ENCODE peak calls at places on chromosome 3, in ten cellular contexts. G, I, M, Y, Z, S, O, K, Q and F are unnamed samples.

GRCh38 chr3:99647081-99647480 is 8.7 kb downstream of the COL8A1 start:
- DNase-seq in M (peak; percentile 59), I (no peak), Y (no peak), K (no peak), Z (no peak), S (no peak), O (peak; percentile 85), Q (no peak), G (no peak), F (peak; percentile 22)

GRCh38 chr3:146313411-146314111 is 62.7 kb upstream of the PLSCR4 start:
- DNase-seq in K (no peak), I (no peak), S (no peak), Y (no peak), Q (no peak), M (peak; percentile 52), G (no peak), O (peak; percentile 94), Z (no peak), F (no peak)

GRCh38 chr3:117790256-117790987 is 1080.8 kb downstream of the TUSC7 start:
- DNase-seq in K (no peak), Q (peak; percentile 7), G (no peak), S (no peak), Y (no peak), M (no peak), Z (no peak), O (peak; percentile 34), I (no peak), F (peak; percentile 1)

GRCh38 chr3:39385456-39386098 is 2.4 kb downstream of the SLC25A38 start:
- DNase-seq in Z (no peak), I (no peak), Q (peak; percentile 44), M (peak; percentile 12), G (no peak), K (no peak), Y (no peak), O (no peak), S (no peak), F (no peak)

GRCh38 chr3:169026543-169027181 is 636.9 kb downstream of the MECOM start:
- DNase-seq in G (no peak), I (no peak), S (peak; percentile 1), Y (no peak), O (peak; percentile 97), Q (no peak), M (peak; percentile 6), K (no peak), Z (no peak), F (peak; percentile 61)

GRCh38 chr3:16064660-16065414 is 109.6 kb upstream of the GALNT15 start:
- DNase-seq in O (peak; percentile 97), Z (no peak), K (peak; percentile 51), M (peak; percentile 89), I (no peak), Q (no peak), G (peak; percentile 84), S (peak; percentile 12), Y (peak; percentile 84), F (peak; percentile 53)

GRCh38 chr3:178120367-178120766 is 415.9 kb upstream of the KCNMB2 start:
- DNase-seq in G (no peak), S (no peak), K (peak; percentile 35), O (no peak), M (no peak), Z (no peak), I (no peak), Y (no peak), Q (no peak), F (no peak)

GRCh38 chr3:126131881-126132750 is 48.2 kb upstream of the SLC41A3 start:
- DNase-seq in Q (peak; percentile 27), S (no peak), I (no peak), O (no peak), G (no peak), M (no peak), Y (no peak), K (no peak), Z (no peak), F (no peak)

GRCh38 chr3:45100998-45101407 is 45.2 kb downstream of the CDCP1 start:
- DNase-seq in S (no peak), Z (no peak), M (peak; percentile 95), Y (no peak), O (peak; percentile 57), K (peak; percentile 22), Q (no peak), I (no peak), G (no peak), F (no peak)

GRCh38 chr3:183500349-183500748 is 55.2 kb downstream of the KLHL6 start:
- DNase-seq in Q (no peak), Y (no peak), G (no peak), M (no peak), K (no peak), Z (no peak), I (no peak), S (no peak), O (no peak), F (no peak)

GRCh38 chr3:42742259-42742658 is 30.8 kb downstream of the CCDC13 start:
- DNase-seq in M (no peak), G (no peak), I (no peak), K (no peak), Z (no peak), Q (no peak), O (no peak), Y (no peak), S (no peak), F (no peak)

GRCh38 chr3:197487911-197488391 is 67.8 kb downstream of the BDH1 start:
- DNase-seq in I (no peak), S (peak; percentile 72), Y (no peak), K (no peak), G (no peak), Q (no peak), Z (no peak), O (peak; percentile 90), M (peak; percentile 93), F (peak; percentile 82)

GRCh38 chr3:157087398-157088132 is 72.4 kb downstream of the CCNL1 start:
- DNase-seq in O (peak; percentile 54), Z (no peak), I (no peak), Q (no peak), M (no peak), K (peak; percentile 26), S (no peak), Y (no peak), G (no peak), F (peak; percentile 60)

GRCh38 chr3:123036352-123037014 is 8.9 kb upstream of the SEMA5B start:
- DNase-seq in I (no peak), Z (no peak), Y (no peak), O (peak; percentile 85), M (peak; percentile 61), K (no peak), G (no peak), Q (no peak), S (peak; percentile 24), F (no peak)

GRCh38 chr3:48274452-48274851 is 33.5 kb downstream of the ZNF589 start:
- DNase-seq in O (no peak), M (no peak), K (no peak), G (no peak), I (no peak), Q (no peak), Z (no peak), S (no peak), Y (no peak), F (no peak)

GRCh38 chr3:30259730-30260129 is 346.7 kb upstream of the TGFBR2 start:
- DNase-seq in O (no peak), Y (no peak), Q (no peak), K (no peak), G (no peak), Z (no peak), S (peak; percentile 31), I (no peak), M (no peak), F (no peak)

GRCh38 chr3:128625409-128625945 is 25.1 kb downstream of the RPN1 start:
- DNase-seq in M (no peak), G (no peak), Y (no peak), K (no peak), Q (no peak), I (no peak), S (no peak), Z (no peak), O (no peak), F (no peak)

GRCh38 chr3:111895079-111895478 is 36.0 kb downstream of the PHLDB2 start:
- DNase-seq in Y (no peak), O (peak; percentile 40), G (peak; percentile 63), S (peak; percentile 16), M (peak; percentile 70), Q (peak; percentile 6), I (no peak), K (no peak), Z (peak; percentile 13), F (peak; percentile 30)

GRCh38 chr3:53026423-53027162 is 19.3 kb downstream of the SFMBT1 start:
- DNase-seq in G (no peak), M (no peak), Z (no peak), O (no peak), Q (peak; percentile 56), K (no peak), Y (no peak), S (no peak), I (no peak), F (no peak)

GRCh38 chr3:23966308-23966707 is 21.2 kb downstream of the NR1D2 start:
- DNase-seq in M (no peak), G (no peak), Q (no peak), S (no peak), O (peak; percentile 81), I (no peak), K (no peak), Z (no peak), Y (no peak), F (no peak)

GRCh38 chr3:47113669-47114365 is 50.1 kb downstream of the SETD2 start:
- DNase-seq in M (peak; percentile 43), S (no peak), I (no peak), Z (no peak), K (no peak), Y (no peak), G (no peak), Q (no peak), O (peak; percentile 43), F (no peak)

GRCh38 chr3:64687381-64687780 is 419 bp downstream of the ADAMTS9 start:
- DNase-seq in O (no peak), S (no peak), Z (no peak), I (no peak), K (no peak), G (no peak), Q (peak; percentile 81), Y (peak; percentile 12), M (no peak), F (no peak)

GRCh38 chr3:41997702-41998551 is 36.0 kb upstream of the ULK4 start:
- DNase-seq in M (no peak), G (peak; percentile 20), O (peak; percentile 37), K (peak; percentile 19), Y (peak; percentile 17), S (no peak), I (no peak), Z (no peak), Q (peak; percentile 65), F (no peak)

GRCh38 chr3:150945226-150945625 is 27.3 kb downstream of the CLRN1 start:
- DNase-seq in Z (no peak), Y (no peak), S (no peak), O (peak; percentile 18), Q (no peak), G (no peak), M (peak; percentile 65), K (no peak), I (no peak), F (peak; percentile 1)

GRCh38 chr3:152071924-152072323 is 196.8 kb upstream of the MBNL1 start:
- DNase-seq in Z (peak; percentile 45), O (peak; percentile 73), Y (no peak), I (no peak), G (no peak), K (peak; percentile 14), S (peak; percentile 19), M (peak; percentile 54), Q (peak; percentile 26), F (peak; percentile 11)

GRCh38 chr3:45807133-45807532 is 10.8 kb upstream of the SLC6A20 start:
- DNase-seq in Z (no peak), S (no peak), O (no peak), M (no peak), Y (no peak), Q (no peak), G (no peak), K (no peak), I (no peak), F (no peak)

GRCh38 chr3:142366434-142366833 is 81.4 kb downstream of the XRN1 start:
- DNase-seq in O (no peak), Z (no peak), K (no peak), G (no peak), I (no peak), Q (peak; percentile 4), Y (no peak), M (no peak), S (peak; percentile 2), F (peak; percentile 21)

GRCh38 chr3:184805351-184806038 is 6.5 kb upstream of the VPS8 start:
- DNase-seq in G (no peak), O (peak; percentile 29), K (no peak), Z (no peak), S (peak; percentile 72), I (no peak), Y (no peak), M (peak; percentile 28), Q (no peak), F (no peak)